ENCODE peak calls at places on chromosome 6, in nine cellular contexts. H is OCI-LY7; O is CD8-positive, alpha-beta T cell; K is RKO; B is cardiac fibroblast; P is NCI-H1092 treated with DMSO at 0.1 percent for 48 hours; R is stimulated activated CD4-positive, alpha-beta T cell treated with anti-CD3 and anti-CD28 coated beads, Interleukin-15, amount 100 ng/mL, for 48 hours; G is LHCN-M2; Q is T follicular helper cell. W is an unnamed sample.

GRCh38 chr6:25831532-25832306 is at the start of gene SLC17A1:
- DNase-seq in H (no peak), G (no peak), K (no peak), Q (no peak), B (no peak), P (no peak), R (no peak), O (no peak), W (no peak)

GRCh38 chr6:28643017-28643740 is 117.5 kb downstream of the GPX5 start:
- DNase-seq in Q (no peak), B (peak; percentile 71), G (peak; percentile 81), R (peak; percentile 33), P (no peak), H (no peak), O (no peak), K (peak; percentile 88), W (no peak)

GRCh38 chr6:143836150-143836549 is 7.0 kb upstream of the LTV1 start:
- DNase-seq in R (no peak), K (no peak), O (no peak), P (no peak), Q (no peak), G (no peak), H (no peak), B (no peak), W (no peak)

GRCh38 chr6:144214622-144215401 is 64.5 kb downstream of the STX11 start:
- DNase-seq in Q (no peak), R (no peak), K (no peak), O (no peak), G (no peak), B (no peak), P (no peak), H (no peak), W (no peak)

GRCh38 chr6:27593200-27593818 is 120.4 kb upstream of the ZNF184 start:
- DNase-seq in K (no peak), Q (no peak), B (no peak), P (no peak), O (no peak), R (no peak), H (no peak), G (no peak), W (no peak)

GRCh38 chr6:168962886-168963285 is 290.8 kb downstream of the THBS2 start:
- DNase-seq in H (no peak), K (peak; percentile 9), O (no peak), R (no peak), P (no peak), B (peak; percentile 33), Q (no peak), G (no peak), W (no peak)

GRCh38 chr6:1575213-1576041 is 34.3 kb upstream of the FOXC1 start:
- DNase-seq in B (peak; percentile 60), G (peak; percentile 50), P (no peak), Q (no peak), H (no peak), K (no peak), R (no peak), O (no peak), W (no peak)

GRCh38 chr6:169172435-169172834 is 81.2 kb downstream of the THBS2 start:
- DNase-seq in G (peak; percentile 92), O (no peak), K (no peak), H (no peak), R (no peak), Q (no peak), P (no peak), B (peak; percentile 90), W (peak; percentile 38)

GRCh38 chr6:70413829-70414494 is 654 bp downstream of the FAM135A start:
- DNase-seq in H (peak; percentile 48), Q (no peak), K (no peak), B (peak; percentile 8), O (no peak), R (no peak), P (peak; percentile 50), G (peak; percentile 6), W (peak; percentile 12)

GRCh38 chr6:47146426-47147174 is 104.5 kb upstream of the ADGRF1 start:
- DNase-seq in K (no peak), Q (no peak), P (no peak), G (peak; percentile 57), R (no peak), B (peak; percentile 61), H (peak; percentile 23), O (no peak), W (no peak)

GRCh38 chr6:32854376-32855178 is 585 bp downstream of the PSMB9 start:
- DNase-seq in H (peak; percentile 74), B (peak; percentile 42), R (no peak), O (peak; percentile 66), G (peak; percentile 37), Q (peak; percentile 33), P (no peak), K (peak; percentile 24), W (peak; percentile 8)

GRCh38 chr6:36660771-36661471 is 17.6 kb upstream of the CDKN1A start:
- DNase-seq in H (no peak), R (no peak), O (no peak), G (no peak), Q (no peak), P (no peak), B (peak; percentile 47), K (no peak), W (no peak)

GRCh38 chr6:31597006-31597405 is 4.2 kb upstream of the NCR3 start:
- DNase-seq in Q (no peak), P (peak; percentile 29), B (peak; percentile 48), K (peak; percentile 66), R (no peak), H (peak; percentile 82), O (peak; percentile 47), G (peak; percentile 35), W (peak; percentile 50)

GRCh38 chr6:44122821-44123220 is 4.4 kb downstream of the MRPL14 start:
- DNase-seq in R (no peak), P (no peak), K (no peak), B (peak; percentile 61), Q (no peak), H (peak; percentile 12), G (peak; percentile 40), O (no peak), W (no peak)

GRCh38 chr6:113182370-113183141 is 674.6 kb upstream of the MARCKS start:
- DNase-seq in R (no peak), B (peak; percentile 81), H (no peak), Q (no peak), G (peak; percentile 87), P (peak; percentile 48), K (peak; percentile 15), O (no peak), W (peak; percentile 18)

GRCh38 chr6:93079061-93079460 is 340.3 kb downstream of the EPHA7 start:
- DNase-seq in O (no peak), H (no peak), P (no peak), K (no peak), G (no peak), R (no peak), Q (no peak), B (no peak), W (no peak)

GRCh38 chr6:170048615-170049256 is 242.1 kb downstream of the DLL1 start:
- DNase-seq in K (no peak), G (no peak), Q (no peak), P (no peak), O (no peak), H (no peak), R (no peak), B (peak; percentile 20), W (no peak)

GRCh38 chr6:13508711-13509705 is 21.6 kb upstream of the GFOD1 start:
- DNase-seq in R (no peak), B (peak; percentile 89), K (no peak), O (no peak), Q (no peak), G (no peak), P (no peak), H (no peak), W (no peak)

GRCh38 chr6:23633986-23634385 is 492.0 kb upstream of the NRSN1 start:
- DNase-seq in K (no peak), P (peak; percentile 97), Q (no peak), O (no peak), G (no peak), H (no peak), B (no peak), R (no peak), W (no peak)

GRCh38 chr6:108068618-108069017 is 5.9 kb downstream of the OSTM1 start:
- DNase-seq in H (no peak), O (no peak), K (no peak), P (no peak), R (peak; percentile 6), Q (no peak), G (no peak), B (no peak), W (no peak)

GRCh38 chr6:139647816-139648215 is 273.4 kb upstream of the CITED2 start:
- DNase-seq in G (peak; percentile 14), P (no peak), B (no peak), H (no peak), R (no peak), Q (no peak), K (no peak), O (no peak), W (no peak)

GRCh38 chr6:15453622-15454021 is 207.8 kb downstream of the JARID2 start:
- DNase-seq in K (no peak), G (no peak), Q (no peak), B (no peak), O (no peak), R (no peak), H (no peak), P (no peak), W (no peak)

GRCh38 chr6:73134588-73134987 is 90.7 kb downstream of the KHDC1L start:
- DNase-seq in R (peak; percentile 8), B (peak; percentile 15), K (no peak), G (peak; percentile 34), P (no peak), Q (no peak), O (no peak), H (peak; percentile 23), W (no peak)

GRCh38 chr6:159004592-159004991 is 4.6 kb upstream of the RSPH3 start:
- DNase-seq in O (no peak), Q (no peak), H (no peak), K (no peak), B (no peak), G (no peak), P (no peak), R (no peak), W (no peak)

W was measured in SW480.